ENCODE peak calls at places on chromosomes 7 and 10, in nine cellular contexts. One of them, this sample, is unnamed.
A peak's percentile ranks its signal among the peaks of the same experiment; 100 is the strongest.

GRCh38 chr7:41656357-41656756 is 46.5 kb downstream of the INHBA start:
- DNase-seq in hepatocyte: no peak
- DNase-seq in PC-9: no peak
- DNase-seq in neural progenitor cell: no peak
- DNase-seq in lung: no peak
- DNase-seq in left lung: no peak
- DNase-seq in psoas muscle: no peak
- DNase-seq in cardiac muscle cell: peak; percentile 65
- DNase-seq in GM23248: peak; percentile 54
- DNase-seq in this sample: no peak

GRCh38 chr10:132281915-132282666 is 25.7 kb downstream of the STK32C start:
- DNase-seq in hepatocyte: no peak
- DNase-seq in PC-9: no peak
- DNase-seq in neural progenitor cell: peak; percentile 66
- DNase-seq in lung: no peak
- DNase-seq in left lung: peak; percentile 68
- DNase-seq in psoas muscle: no peak
- DNase-seq in cardiac muscle cell: no peak
- DNase-seq in GM23248: no peak
- DNase-seq in this sample: no peak

GRCh38 chr10:78260675-78261074 is 227.0 kb downstream of the RPS24 start:
- DNase-seq in hepatocyte: no peak
- DNase-seq in PC-9: no peak
- DNase-seq in neural progenitor cell: no peak
- DNase-seq in lung: no peak
- DNase-seq in left lung: no peak
- DNase-seq in psoas muscle: no peak
- DNase-seq in cardiac muscle cell: no peak
- DNase-seq in GM23248: peak; percentile 53
- DNase-seq in this sample: no peak

GRCh38 chr10:103427866-103428265 is 24.3 kb downstream of the CALHM2 start:
- DNase-seq in hepatocyte: no peak
- DNase-seq in PC-9: no peak
- DNase-seq in neural progenitor cell: no peak
- DNase-seq in lung: no peak
- DNase-seq in left lung: no peak
- DNase-seq in psoas muscle: no peak
- DNase-seq in cardiac muscle cell: no peak
- DNase-seq in GM23248: no peak
- DNase-seq in this sample: no peak

GRCh38 chr10:116255931-116256748 is 16.9 kb downstream of the GFRA1 start:
- DNase-seq in hepatocyte: no peak
- DNase-seq in PC-9: no peak
- DNase-seq in neural progenitor cell: no peak
- DNase-seq in lung: no peak
- DNase-seq in left lung: no peak
- DNase-seq in psoas muscle: no peak
- DNase-seq in cardiac muscle cell: no peak
- DNase-seq in GM23248: no peak
- DNase-seq in this sample: no peak

GRCh38 chr10:88582806-88583583 is at the start of gene RNLS:
- DNase-seq in hepatocyte: peak; percentile 78
- DNase-seq in PC-9: no peak
- DNase-seq in neural progenitor cell: peak; percentile 69
- DNase-seq in lung: peak; percentile 66
- DNase-seq in left lung: peak; percentile 93
- DNase-seq in psoas muscle: peak; percentile 89
- DNase-seq in cardiac muscle cell: peak; percentile 77
- DNase-seq in GM23248: peak; percentile 73
- DNase-seq in this sample: peak; percentile 77

GRCh38 chr7:44375236-44375699 is 49.9 kb upstream of the CAMK2B start:
- DNase-seq in hepatocyte: no peak
- DNase-seq in PC-9: no peak
- DNase-seq in neural progenitor cell: peak; percentile 53
- DNase-seq in lung: peak; percentile 28
- DNase-seq in left lung: peak; percentile 40
- DNase-seq in psoas muscle: peak; percentile 81
- DNase-seq in cardiac muscle cell: no peak
- DNase-seq in GM23248: no peak
- DNase-seq in this sample: no peak

GRCh38 chr7:42734568-42734967 is 177.3 kb downstream of the C7orf25 start:
- DNase-seq in hepatocyte: no peak
- DNase-seq in PC-9: no peak
- DNase-seq in neural progenitor cell: no peak
- DNase-seq in lung: no peak
- DNase-seq in left lung: no peak
- DNase-seq in psoas muscle: no peak
- DNase-seq in cardiac muscle cell: peak; percentile 77
- DNase-seq in GM23248: peak; percentile 20
- DNase-seq in this sample: no peak

GRCh38 chr7:73667344-73668102 is at the start of gene VPS37D:
- DNase-seq in hepatocyte: peak; percentile 97
- DNase-seq in PC-9: peak; percentile 69
- DNase-seq in neural progenitor cell: peak; percentile 98
- DNase-seq in lung: peak; percentile 89
- DNase-seq in left lung: peak; percentile 99
- DNase-seq in psoas muscle: peak; percentile 94
- DNase-seq in cardiac muscle cell: peak; percentile 93
- DNase-seq in GM23248: peak; percentile 94
- DNase-seq in this sample: peak; percentile 94

GRCh38 chr7:30143748-30144251 is 9.0 kb downstream of the MTURN start:
- DNase-seq in hepatocyte: no peak
- DNase-seq in PC-9: peak; percentile 99
- DNase-seq in neural progenitor cell: no peak
- DNase-seq in lung: no peak
- DNase-seq in left lung: no peak
- DNase-seq in psoas muscle: no peak
- DNase-seq in cardiac muscle cell: peak; percentile 31
- DNase-seq in GM23248: peak; percentile 66
- DNase-seq in this sample: no peak

GRCh38 chr7:29815181-29816105 is 9.1 kb downstream of the WIPF3 start:
- DNase-seq in hepatocyte: no peak
- DNase-seq in PC-9: no peak
- DNase-seq in neural progenitor cell: no peak
- DNase-seq in lung: no peak
- DNase-seq in left lung: no peak
- DNase-seq in psoas muscle: no peak
- DNase-seq in cardiac muscle cell: no peak
- DNase-seq in GM23248: no peak
- DNase-seq in this sample: no peak

GRCh38 chr7:139453673-139454321 is 29.7 kb downstream of the KLRG2 start:
- DNase-seq in hepatocyte: no peak
- DNase-seq in PC-9: no peak
- DNase-seq in neural progenitor cell: no peak
- DNase-seq in lung: no peak
- DNase-seq in left lung: no peak
- DNase-seq in psoas muscle: no peak
- DNase-seq in cardiac muscle cell: peak; percentile 23
- DNase-seq in GM23248: peak; percentile 14
- DNase-seq in this sample: no peak

GRCh38 chr10:45034301-45034700 is 33.6 kb downstream of the ZNF22 start:
- DNase-seq in hepatocyte: no peak
- DNase-seq in PC-9: peak; percentile 63
- DNase-seq in neural progenitor cell: no peak
- DNase-seq in lung: no peak
- DNase-seq in left lung: no peak
- DNase-seq in psoas muscle: no peak
- DNase-seq in cardiac muscle cell: no peak
- DNase-seq in GM23248: no peak
- DNase-seq in this sample: no peak

GRCh38 chr10:132961-133898 is 2.0 kb upstream of the ZMYND11 start:
- DNase-seq in hepatocyte: peak; percentile 30
- DNase-seq in PC-9: peak; percentile 81
- DNase-seq in neural progenitor cell: peak; percentile 18
- DNase-seq in lung: no peak
- DNase-seq in left lung: no peak
- DNase-seq in psoas muscle: no peak
- DNase-seq in cardiac muscle cell: peak; percentile 67
- DNase-seq in GM23248: peak; percentile 89
- DNase-seq in this sample: no peak

DNA sequence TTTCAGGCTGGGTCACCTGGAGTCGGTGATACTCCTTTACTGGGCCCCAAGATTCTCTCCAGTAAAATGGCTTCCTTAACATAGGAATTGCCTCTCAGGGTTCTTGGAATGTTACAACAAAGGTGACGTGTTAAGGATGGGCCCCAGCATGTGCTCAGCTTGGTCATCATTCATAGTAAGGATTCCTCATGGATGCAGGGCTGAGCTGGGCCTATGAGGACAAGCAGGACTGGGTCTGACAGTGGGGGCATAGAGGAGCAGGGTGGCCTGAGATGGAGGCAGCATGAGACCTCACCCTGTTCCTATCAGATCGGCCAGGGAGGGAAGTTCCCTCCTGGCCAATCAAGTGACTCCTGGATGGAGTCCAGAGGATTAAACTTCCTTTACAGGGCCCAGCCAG is 12.8 kb upstream of the MBL2 start:
- DNase-seq in hepatocyte: no peak
- DNase-seq in PC-9: no peak
- DNase-seq in neural progenitor cell: no peak
- DNase-seq in lung: no peak
- DNase-seq in left lung: no peak
- DNase-seq in psoas muscle: no peak
- DNase-seq in cardiac muscle cell: no peak
- DNase-seq in GM23248: no peak
- DNase-seq in this sample: no peak
- H3K4me1 ChIP-seq in hepatocyte: no peaks in the 10 kb centered on the region
- H3K4me1 ChIP-seq in PC-9: no peaks in the 10 kb centered on the region
- H3K4me1 ChIP-seq in neural progenitor cell: no peaks in the 10 kb centered on the region
- H3K4me1 ChIP-seq in lung: no peaks in the 10 kb centered on the region
- H3K4me1 ChIP-seq in left lung: no peaks in the 10 kb centered on the region
- H3K4me1 ChIP-seq in psoas muscle: no peaks in the 10 kb centered on the region
- H3K4me1 ChIP-seq in cardiac muscle cell: no peaks in the 10 kb centered on the region
- H3K4me1 ChIP-seq in GM23248: no peaks in the 10 kb centered on the region
- H3K4me1 ChIP-seq in this sample: no peaks in the 10 kb centered on the region

GRCh38 chr7:76280408-76280807 is 22.1 kb upstream of the HSPB1 start:
- DNase-seq in hepatocyte: no peak
- DNase-seq in PC-9: no peak
- DNase-seq in neural progenitor cell: peak; percentile 57
- DNase-seq in lung: no peak
- DNase-seq in left lung: no peak
- DNase-seq in psoas muscle: no peak
- DNase-seq in cardiac muscle cell: peak; percentile 21
- DNase-seq in GM23248: peak; percentile 33
- DNase-seq in this sample: no peak

GRCh38 chr7:76283254-76284159 is 19.0 kb upstream of the HSPB1 start:
- DNase-seq in hepatocyte: no peak
- DNase-seq in PC-9: no peak
- DNase-seq in neural progenitor cell: peak; percentile 36
- DNase-seq in lung: no peak
- DNase-seq in left lung: no peak
- DNase-seq in psoas muscle: no peak
- DNase-seq in cardiac muscle cell: no peak
- DNase-seq in GM23248: no peak
- DNase-seq in this sample: no peak

GRCh38 chr7:76281006-76281705 is 21.3 kb upstream of the HSPB1 start:
- DNase-seq in hepatocyte: no peak
- DNase-seq in PC-9: no peak
- DNase-seq in neural progenitor cell: peak; percentile 40
- DNase-seq in lung: no peak
- DNase-seq in left lung: no peak
- DNase-seq in psoas muscle: no peak
- DNase-seq in cardiac muscle cell: no peak
- DNase-seq in GM23248: peak; percentile 51
- DNase-seq in this sample: no peak

GRCh38 chr7:76282344-76283253 is 19.9 kb upstream of the HSPB1 start:
- DNase-seq in hepatocyte: no peak
- DNase-seq in PC-9: no peak
- DNase-seq in neural progenitor cell: peak; percentile 77
- DNase-seq in lung: no peak
- DNase-seq in left lung: peak; percentile 80
- DNase-seq in psoas muscle: no peak
- DNase-seq in cardiac muscle cell: peak; percentile 38
- DNase-seq in GM23248: peak; percentile 51
- DNase-seq in this sample: no peak

DNA sequence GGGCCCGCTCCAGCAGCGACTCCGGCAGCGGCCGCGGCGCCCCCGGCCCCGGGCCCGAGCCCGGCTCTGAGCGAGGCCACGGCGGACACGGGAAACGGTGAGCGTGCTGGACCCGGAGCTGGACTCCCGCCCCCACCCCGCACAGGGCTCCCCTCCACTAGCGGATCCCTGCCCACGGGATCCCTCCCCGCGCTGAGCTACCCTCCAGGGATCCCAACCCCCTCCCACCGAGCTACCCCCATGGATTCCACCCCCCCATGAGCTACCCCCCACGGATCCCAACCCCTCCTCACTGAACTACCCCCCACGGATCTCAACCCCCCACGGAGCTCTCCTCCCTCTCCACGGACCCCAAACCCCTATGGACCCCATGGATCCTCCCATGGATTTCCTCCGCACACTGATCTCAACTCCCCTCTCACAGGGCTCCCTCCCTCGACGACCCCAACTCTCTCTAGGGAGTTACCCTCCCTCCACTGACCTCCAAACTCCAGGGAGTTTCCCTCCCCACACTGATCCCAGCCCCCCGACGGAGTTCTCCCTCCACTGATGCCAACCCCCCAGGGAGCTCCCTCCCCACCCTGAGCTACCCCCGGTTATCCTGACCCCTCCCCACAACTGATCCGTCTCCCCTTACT is 20.6 kb upstream of the HSPB1 start:
- DNase-seq in hepatocyte: no peak
- DNase-seq in PC-9: no peak
- DNase-seq in neural progenitor cell: no peak
- DNase-seq in lung: no peak
- DNase-seq in left lung: no peak
- DNase-seq in psoas muscle: no peak
- DNase-seq in cardiac muscle cell: no peak
- DNase-seq in GM23248: no peak
- DNase-seq in this sample: no peak
- H3K4me3 ChIP-seq in hepatocyte: peak overlapping the region; percentile 39
- H3K4me3 ChIP-seq in PC-9: no peak overlapping the region
- H3K4me3 ChIP-seq in neural progenitor cell: peak overlapping the region; percentile 76
- H3K4me3 ChIP-seq in lung: no peak overlapping the region
- H3K4me3 ChIP-seq in left lung: peak overlapping the region; percentile 36
- H3K4me3 ChIP-seq in psoas muscle: peak overlapping the region; percentile 64
- H3K4me3 ChIP-seq in cardiac muscle cell: peak overlapping the region; percentile 31
- H3K4me3 ChIP-seq in GM23248: no peak overlapping the region
- H3K4me3 ChIP-seq in this sample: peak overlapping the region; percentile 7

GRCh38 chr10:30058111-30058510 is 1.3 kb downstream of the JCAD start:
- DNase-seq in hepatocyte: no peak
- DNase-seq in PC-9: no peak
- DNase-seq in neural progenitor cell: no peak
- DNase-seq in lung: no peak
- DNase-seq in left lung: no peak
- DNase-seq in psoas muscle: no peak
- DNase-seq in cardiac muscle cell: no peak
- DNase-seq in GM23248: no peak
- DNase-seq in this sample: no peak
- H3K4me1 ChIP-seq in hepatocyte: peaks cover 25% of the 10 kb centered on the region
- H3K4me1 ChIP-seq in PC-9: peaks cover 37% of the 10 kb centered on the region
- H3K4me1 ChIP-seq in neural progenitor cell: peaks cover 37% of the 10 kb centered on the region
- H3K4me1 ChIP-seq in lung: no peaks in the 10 kb centered on the region
- H3K4me1 ChIP-seq in left lung: peaks cover 16% of the 10 kb centered on the region
- H3K4me1 ChIP-seq in psoas muscle: no peaks in the 10 kb centered on the region
- H3K4me1 ChIP-seq in cardiac muscle cell: peaks cover 34% of the 10 kb centered on the region
- H3K4me1 ChIP-seq in GM23248: peaks cover 67% of the 10 kb centered on the region
- H3K4me1 ChIP-seq in this sample: no peaks in the 10 kb centered on the region

GRCh38 chr10:31896972-31897384 is 31.7 kb downstream of the ARHGAP12 start:
- DNase-seq in hepatocyte: peak; percentile 12
- DNase-seq in PC-9: no peak
- DNase-seq in neural progenitor cell: no peak
- DNase-seq in lung: no peak
- DNase-seq in left lung: no peak
- DNase-seq in psoas muscle: no peak
- DNase-seq in cardiac muscle cell: peak; percentile 63
- DNase-seq in GM23248: peak; percentile 77
- DNase-seq in this sample: no peak

GRCh38 chr10:31897506-31897905 is 31.1 kb downstream of the ARHGAP12 start:
- DNase-seq in hepatocyte: no peak
- DNase-seq in PC-9: no peak
- DNase-seq in neural progenitor cell: no peak
- DNase-seq in lung: no peak
- DNase-seq in left lung: no peak
- DNase-seq in psoas muscle: no peak
- DNase-seq in cardiac muscle cell: peak; percentile 26
- DNase-seq in GM23248: peak; percentile 32
- DNase-seq in this sample: no peak
- H3K4me3 ChIP-seq in hepatocyte: no peak overlapping the region
- H3K4me3 ChIP-seq in PC-9: no peak overlapping the region
- H3K4me3 ChIP-seq in neural progenitor cell: no peak overlapping the region
- H3K4me3 ChIP-seq in lung: no peak overlapping the region
- H3K4me3 ChIP-seq in left lung: no peak overlapping the region
- H3K4me3 ChIP-seq in psoas muscle: no peak overlapping the region
- H3K4me3 ChIP-seq in cardiac muscle cell: no peak overlapping the region
- H3K4me3 ChIP-seq in GM23248: no peak overlapping the region
- H3K4me3 ChIP-seq in this sample: no peak overlapping the region